ENCODE peak calls at places on chromosomes 13 and 19, in seven cellular contexts. R is KG1; Z is EL; A is A172; O is memory B cell; P is activated CD4-positive, alpha-beta memory T cell treated with anti-CD3 and anti-CD28 coated beads for 36 hours; G is KBM-7. Y is an unnamed sample.

GRCh38 chr13:39490136-39490535 is 112.9 kb downstream of the LHFPL6 start:
- DNase-seq in R (no peak), Z (no peak), A (no peak), O (no peak), P (no peak), G (no peak), Y (no peak)

GRCh38 chr19:10921909-10922637 is 6.4 kb downstream of the YIPF2 start:
- DNase-seq in R (no peak), Z (no peak), A (no peak), O (no peak), P (no peak), G (no peak), Y (no peak)

GRCh38 chr13:20401958-20402856 is 123.5 kb downstream of the CRYL1 start:
- DNase-seq in R (no peak), Z (peak; percentile 80), A (peak; percentile 72), O (no peak), P (no peak), G (no peak), Y (peak; percentile 20)

GRCh38 chr13:114134111-114134943 is 1.9 kb upstream of the RASA3 start:
- DNase-seq in R (no peak), Z (no peak), A (no peak), O (no peak), P (no peak), G (peak; percentile 69), Y (no peak)

GRCh38 chr13:111233080-111233479 is 87.4 kb upstream of the TEX29 start:
- DNase-seq in R (no peak), Z (no peak), A (no peak), O (no peak), P (no peak), G (no peak), Y (no peak)

GRCh38 chr13:32592082-32592481 is 5.8 kb downstream of the PDS5B start:
- DNase-seq in R (no peak), Z (no peak), A (no peak), O (no peak), P (no peak), G (no peak), Y (no peak)

GRCh38 chr13:31790992-31791391 is 51.7 kb downstream of the RXFP2 start:
- DNase-seq in R (no peak), Z (peak; percentile 68), A (peak; percentile 64), O (no peak), P (no peak), G (no peak), Y (peak; percentile 33)

GRCh38 chr13:42022796-42023493 is 25.5 kb upstream of the DGKH start:
- DNase-seq in R (no peak), Z (no peak), A (no peak), O (no peak), P (no peak), G (no peak), Y (peak; percentile 74)

GRCh38 chr19:764301-764700 is 13.4 kb downstream of the MISP start:
- DNase-seq in R (no peak), Z (no peak), A (no peak), O (no peak), P (no peak), G (no peak), Y (no peak)

GRCh38 chr19:39698535-39698934 is 5.7 kb upstream of the LGALS14 start:
- DNase-seq in R (no peak), Z (no peak), A (no peak), O (no peak), P (no peak), G (no peak), Y (no peak)

GRCh38 chr19:19267305-19267704 is 5.8 kb downstream of the TM6SF2 start:
- DNase-seq in R (no peak), Z (no peak), A (no peak), O (no peak), P (no peak), G (no peak), Y (no peak)

GRCh38 chr13:73070451-73070850 is 11.6 kb downstream of the KLF5 start:
- DNase-seq in R (no peak), Z (no peak), A (no peak), O (no peak), P (no peak), G (no peak), Y (no peak)

GRCh38 chr19:3142292-3142670 is 6.4 kb downstream of the GNA15 start:
- DNase-seq in R (peak; percentile 69), Z (peak; percentile 92), A (peak; percentile 93), O (no peak), P (peak; percentile 77), G (no peak), Y (peak; percentile 73)

GRCh38 chr19:43776285-43776684 is 4.5 kb downstream of the KCNN4 start:
- DNase-seq in R (no peak), Z (no peak), A (no peak), O (no peak), P (peak; percentile 90), G (no peak), Y (no peak)